ENCODE peak calls at places on chromosomes 16 and 17, in seven cellular contexts. Y is right cardiac atrium, C is AG04449, U is lower lobe of right lung, Q is adipocyte, H is A549, T is cardiac muscle cell. O is an unnamed sample.
A peak's percentile ranks its signal among the peaks of the same experiment; 100 is the strongest.

GRCh38 chr16:67238278-67238575 is 9.1 kb downstream of the FHOD1 start:
- DNase-seq in Y (no peak), C (no peak), U (no peak), Q (no peak), H (no peak), T (no peak), O (no peak)

GRCh38 chr16:69523571-69523970 is 42.2 kb upstream of the NFAT5 start:
- DNase-seq in Y (no peak), C (no peak), U (no peak), Q (no peak), H (no peak), T (no peak), O (no peak)

GRCh38 chr16:29978081-29978480 is 4.4 kb downstream of the TAOK2 start:
- DNase-seq in Y (no peak), C (no peak), U (no peak), Q (no peak), H (no peak), T (no peak), O (no peak)

GRCh38 chr16:89386337-89386736 is 104.0 kb downstream of the ANKRD11 start:
- DNase-seq in Y (peak; percentile 39), C (no peak), U (no peak), Q (no peak), H (no peak), T (no peak), O (no peak)

GRCh38 chr17:67421869-67422273 is 44.8 kb downstream of the PITPNC1 start:
- DNase-seq in Y (no peak), C (peak; percentile 42), U (no peak), Q (peak; percentile 53), H (peak; percentile 95), T (no peak), O (peak; percentile 48)

GRCh38 chr17:77148109-77148958 is 7.6 kb downstream of the SEC14L1 start:
- DNase-seq in Y (no peak), C (no peak), U (no peak), Q (no peak), H (no peak), T (peak; percentile 18), O (no peak)

GRCh38 chr16:53022374-53022773 is 30.3 kb downstream of the CHD9NB start:
- DNase-seq in Y (peak; percentile 46), C (no peak), U (no peak), Q (peak; percentile 84), H (peak; percentile 55), T (peak; percentile 76), O (peak; percentile 8)

GRCh38 chr16:75695708-75696107 is 5.6 kb downstream of the DUXB start:
- DNase-seq in Y (no peak), C (no peak), U (no peak), Q (no peak), H (peak; percentile 45), T (no peak), O (no peak)

GRCh38 chr16:27745348-27745747 is 195.4 kb downstream of the KATNIP start:
- DNase-seq in Y (no peak), C (no peak), U (no peak), Q (no peak), H (peak; percentile 25), T (no peak), O (no peak)

GRCh38 chr16:21302898-21303528 is 24.9 kb upstream of the CRYM start:
- DNase-seq in Y (no peak), C (peak; percentile 51), U (no peak), Q (peak; percentile 66), H (peak; percentile 72), T (no peak), O (peak; percentile 66)

GRCh38 chr16:3938843-3939624 is 58.5 kb upstream of the CREBBP start:
- DNase-seq in Y (peak; percentile 84), C (peak; percentile 59), U (peak; percentile 68), Q (peak; percentile 88), H (peak; percentile 56), T (peak; percentile 86), O (peak; percentile 84)

GRCh38 chr16:88003736-88004135 is 52.5 kb downstream of the BANP start:
- DNase-seq in Y (no peak), C (no peak), U (no peak), Q (no peak), H (no peak), T (no peak), O (no peak)

GRCh38 chr16:4136229-4136813 is 20.1 kb upstream of the ADCY9 start:
- DNase-seq in Y (no peak), C (no peak), U (peak; percentile 88), Q (no peak), H (peak; percentile 47), T (no peak), O (no peak)

GRCh38 chr16:85173981-85174751 is 61.9 kb upstream of the CIBAR2 start:
- DNase-seq in Y (peak; percentile 85), C (no peak), U (peak; percentile 42), Q (peak; percentile 86), H (peak; percentile 57), T (peak; percentile 35), O (no peak)

GRCh38 chr17:21301593-21302550 is 17.4 kb downstream of the MAP2K3 start:
- DNase-seq in Y (peak; percentile 46), C (no peak), U (peak; percentile 45), Q (no peak), H (no peak), T (no peak), O (no peak)

GRCh38 chr16:84650062-84650991 is 2.0 kb downstream of the KLHL36 start:
- DNase-seq in Y (no peak), C (peak; percentile 58), U (no peak), Q (peak; percentile 69), H (peak; percentile 38), T (no peak), O (no peak)

GRCh38 chr17:65163990-65164495 is 26.9 kb downstream of the RGS9 start:
- DNase-seq in Y (peak; percentile 18), C (no peak), U (no peak), Q (peak; percentile 29), H (peak; percentile 70), T (no peak), O (no peak)

DNA sequence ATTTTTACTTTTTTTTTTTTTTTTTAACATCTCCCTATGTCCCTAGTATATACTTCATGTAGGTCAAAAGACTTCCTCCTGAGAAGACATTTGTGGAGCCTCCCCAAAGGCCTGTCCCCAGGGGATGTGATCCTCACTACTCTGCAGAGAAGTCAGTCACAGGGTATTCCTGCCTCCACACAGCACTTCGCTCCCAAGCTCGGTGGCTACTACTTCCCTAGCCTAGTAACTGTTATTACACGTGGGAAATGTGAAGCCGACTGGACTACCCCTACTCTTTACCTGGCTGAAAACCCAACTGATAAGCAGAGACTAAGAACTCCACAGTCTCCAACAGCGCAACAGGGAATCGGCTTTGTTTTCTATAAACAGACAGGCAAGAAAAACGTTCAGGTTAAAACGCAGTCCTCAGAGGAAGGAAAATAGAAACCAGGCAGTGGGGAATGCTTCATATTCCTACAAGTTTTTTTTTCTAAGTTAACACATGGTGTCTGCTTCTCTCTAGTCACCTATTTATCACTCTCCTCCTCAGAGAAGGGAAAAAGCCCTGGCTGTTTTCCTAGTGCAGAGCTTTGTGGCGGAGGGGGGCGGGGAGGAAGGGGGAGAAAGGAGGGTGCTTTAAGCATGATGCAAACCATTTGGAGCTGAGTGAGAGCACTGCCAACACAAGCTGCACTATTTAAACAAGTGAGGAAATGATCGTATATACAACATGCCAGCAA is 117.0 kb downstream of the HIC1 start:
- DNase-seq in Y (peak; percentile 92), C (peak; percentile 97), U (peak; percentile 69), Q (peak; percentile 94), H (no peak), T (peak; percentile 60), O (peak; percentile 74)
- H3K4me3 ChIP-seq in Y (peak overlapping the region; percentile 2), C (peak overlapping the region; percentile 27), U (no peak overlapping the region), Q (peak overlapping the region; percentile 66), H (no peak overlapping the region), T (no peak overlapping the region), O (peak overlapping the region; percentile 19)

DNA sequence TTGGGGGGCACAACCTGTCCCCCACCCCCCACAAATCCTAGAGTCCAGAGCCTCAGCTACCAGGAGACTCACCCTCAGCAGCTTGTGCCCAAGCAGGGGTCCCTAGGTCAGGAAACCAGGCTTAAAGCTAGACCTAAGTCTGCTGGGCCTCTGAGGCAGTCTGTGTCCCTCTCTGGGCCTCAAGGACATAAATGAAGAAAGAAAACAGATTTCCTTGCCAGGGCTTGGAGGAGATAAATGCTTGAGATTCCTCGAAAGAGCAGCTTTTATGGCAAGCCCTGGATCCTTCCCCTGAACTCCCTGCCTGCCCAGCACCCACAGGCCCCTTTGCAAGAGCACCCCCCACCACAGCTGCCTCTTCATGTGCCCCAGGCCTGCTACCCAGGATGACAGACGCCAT is 3.3 kb downstream of the SRCIN1 start:
- DNase-seq in Y (no peak), C (no peak), U (no peak), Q (peak; percentile 55), H (no peak), T (no peak), O (no peak)
- H3K4me3 ChIP-seq in Y (no peak overlapping the region), C (no peak overlapping the region), U (no peak overlapping the region), Q (no peak overlapping the region), H (no peak overlapping the region), T (no peak overlapping the region), O (no peak overlapping the region)

DNA sequence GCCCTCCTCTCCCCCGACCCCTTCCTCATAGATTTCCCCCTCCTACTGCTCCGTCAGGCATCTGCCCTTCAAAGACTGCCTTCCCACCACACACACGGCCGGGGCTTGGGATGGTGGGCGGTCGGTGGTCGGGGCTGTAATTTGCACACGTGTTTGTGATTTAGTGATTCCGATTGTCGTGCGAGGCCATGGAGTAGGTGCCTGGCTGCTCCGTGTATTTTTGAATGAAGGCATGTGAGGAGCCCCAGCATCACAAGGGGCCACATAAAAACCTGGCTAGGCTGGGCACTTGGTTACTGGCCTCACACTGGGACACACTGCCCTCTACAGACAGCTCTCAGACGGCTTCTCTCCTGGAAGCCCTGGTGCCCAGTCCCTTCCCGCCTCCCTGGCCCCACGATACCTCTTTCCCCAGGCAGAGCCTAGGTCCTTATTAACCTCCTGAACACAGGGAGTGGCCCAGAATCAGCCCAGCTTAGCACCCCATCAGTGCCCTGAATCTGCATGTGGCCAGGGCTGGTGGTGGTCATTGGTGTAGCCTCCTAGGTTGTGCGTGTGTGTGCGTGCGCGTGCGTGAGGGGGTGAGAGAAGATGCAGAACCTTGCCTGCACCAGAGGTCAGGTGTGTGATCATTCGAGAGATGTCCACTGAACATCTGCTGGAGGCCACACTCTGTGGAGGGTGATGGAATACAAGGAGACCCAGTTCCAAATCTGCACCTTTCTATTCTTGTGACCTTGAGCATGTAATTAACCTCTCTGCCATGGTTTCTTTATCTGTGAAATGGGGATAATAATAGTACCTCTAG is 1.3 kb upstream of the SOCS1 start:
- DNase-seq in Y (peak; percentile 83), C (no peak), U (peak; percentile 78), Q (peak; percentile 88), H (peak; percentile 81), T (peak; percentile 82), O (peak; percentile 39)
- H3K4me3 ChIP-seq in Y (peak overlapping the region; percentile 95), C (peak overlapping the region; percentile 74), U (peak overlapping the region; percentile 90), Q (peak overlapping the region; percentile 86), H (peak overlapping the region; percentile 81), T (peak overlapping the region; percentile 81), O (peak overlapping the region; percentile 83)

DNA sequence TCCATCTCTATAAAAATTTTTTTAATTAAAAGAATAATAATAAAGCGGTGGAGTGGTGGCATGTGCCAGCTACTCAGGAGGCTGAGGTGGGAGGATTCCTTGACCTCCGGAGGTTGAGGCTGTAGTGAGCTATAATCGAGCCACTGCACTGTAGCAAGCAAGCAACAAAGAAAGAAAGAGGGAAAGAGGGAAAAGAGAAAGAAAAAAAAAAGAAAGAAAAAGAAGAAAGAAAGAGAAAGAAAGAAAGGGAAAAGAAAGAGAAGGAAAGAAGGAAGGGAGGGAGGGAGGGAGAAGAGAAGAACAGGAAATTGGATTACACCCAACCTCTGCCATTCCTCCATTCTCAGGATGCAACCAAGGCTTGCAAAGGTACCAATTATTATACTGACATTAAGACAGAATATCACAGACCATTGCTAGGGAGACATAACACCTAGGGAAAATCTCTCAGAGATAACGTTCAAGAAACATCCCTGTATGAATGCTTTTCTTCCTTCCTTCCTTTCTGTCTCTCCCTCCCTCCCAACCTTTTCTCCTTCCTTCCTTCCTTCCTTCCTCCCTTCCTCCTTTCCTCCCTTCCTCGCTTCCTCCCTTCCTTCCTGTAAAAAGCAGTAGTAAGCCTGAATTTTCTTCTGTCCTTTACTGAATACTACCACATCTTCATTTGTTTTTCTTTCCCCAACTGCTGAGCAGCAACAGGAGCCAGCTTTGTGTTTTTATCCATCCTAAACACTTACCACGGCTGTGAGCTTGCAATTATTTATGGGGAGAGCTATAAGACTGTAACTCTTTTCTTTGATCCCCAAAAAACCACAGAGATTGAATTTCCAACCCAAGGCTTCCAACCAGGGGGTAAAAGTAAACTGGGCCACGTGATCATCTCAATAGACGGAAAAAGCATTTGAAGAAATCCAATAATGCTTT is 1.9 kb upstream of the LITAF start:
- DNase-seq in Y (no peak), C (no peak), U (no peak), Q (no peak), H (no peak), T (no peak), O (no peak)
- H3K4me3 ChIP-seq in Y (no peak overlapping the region), C (no peak overlapping the region), U (no peak overlapping the region), Q (no peak overlapping the region), H (peak overlapping the region; percentile 93), T (no peak overlapping the region), O (no peak overlapping the region)

O was measured in retinal pigment epithelial cell.